ENCODE peak calls at places on chromosomes 12 and 14, in nine cellular contexts. R is HepG2, M is heart left ventricle, Y is HCT116, V is H1, B is suprapubic skin, F is lower leg skin, W is spleen, H is K562. K is an unnamed sample.

GRCh38 chr12:131264625-131265024 is 310.9 kb downstream of the ADGRD1 start:
- DNase-seq in W (peak), H (no peak), V (no peak), M (no peak), Y (no peak), B (no peak), R (no peak), F (no peak), K (no peak)

GRCh38 chr14:63508033-63508432 is 35.1 kb downstream of the PPP2R5E start:
- DNase-seq in Y (no peak), B (no peak), F (no peak), M (no peak), R (peak), W (no peak), H (no peak), V (no peak), K (no peak)

GRCh38 chr12:119446459-119446858 is 111.9 kb downstream of the CCDC60 start:
- DNase-seq in M (no peak), B (no peak), V (no peak), R (no peak), W (no peak), F (no peak), H (no peak), Y (no peak), K (no peak)

GRCh38 chr12:100578923-100579322 is 5.4 kb downstream of the GAS2L3 start:
- DNase-seq in M (no peak), F (no peak), W (no peak), V (no peak), Y (no peak), R (peak), H (no peak), B (no peak), K (no peak)

GRCh38 chr14:76715102-76715926 is 46.0 kb upstream of the VASH1 start:
- DNase-seq in W (no peak), F (peak), M (peak), R (no peak), Y (no peak), B (no peak), V (peak), H (peak), K (peak)

GRCh38 chr12:68291396-68292036 is 38.1 kb upstream of the IL22 start:
- DNase-seq in M (no peak), F (peak), B (no peak), W (no peak), Y (no peak), H (no peak), V (no peak), R (no peak), K (no peak)

GRCh38 chr14:29144598-29144997 is 378.0 kb downstream of the FOXG1 start:
- DNase-seq in V (no peak), Y (no peak), W (no peak), F (no peak), B (no peak), M (no peak), R (no peak), H (no peak), K (no peak)

GRCh38 chr14:64725360-64725815 is 21.2 kb downstream of the PLEKHG3 start:
- DNase-seq in R (no peak), H (no peak), M (no peak), W (peak), B (no peak), Y (no peak), V (no peak), F (no peak), K (peak)

GRCh38 chr12:122460061-122460460 is 37.6 kb upstream of the CLIP1 start:
- DNase-seq in B (peak), F (no peak), M (no peak), V (no peak), H (no peak), Y (no peak), R (no peak), W (no peak), K (no peak)

GRCh38 chr14:105490572-105491365 is at the start of gene TEDC1:
- DNase-seq in V (peak), R (peak), Y (peak), F (peak), M (peak), H (peak), B (peak), W (peak), K (peak)

GRCh38 chr14:63426838-63427237 is 108.1 kb upstream of the GPHB5 start:
- DNase-seq in R (no peak), M (no peak), Y (no peak), H (no peak), B (no peak), W (no peak), F (no peak), V (no peak), K (no peak)

GRCh38 chr14:88871429-88871828 is 47.0 kb downstream of the TTC8 start:
- DNase-seq in H (no peak), F (no peak), R (no peak), Y (no peak), B (no peak), M (no peak), V (no peak), W (no peak), K (no peak)

GRCh38 chr14:95197498-95198010 is 40.2 kb upstream of the DICER1 start:
- DNase-seq in Y (no peak), R (no peak), H (no peak), W (no peak), B (no peak), M (no peak), V (no peak), F (no peak), K (no peak)

GRCh38 chr14:63707216-63707615 is 20.6 kb downstream of the SGPP1 start:
- DNase-seq in Y (no peak), R (no peak), H (no peak), V (no peak), F (no peak), M (no peak), W (no peak), B (no peak), K (no peak)

GRCh38 chr12:69896653-69897381 is 71.8 kb downstream of the MYRFL start:
- DNase-seq in H (no peak), R (no peak), V (peak), Y (no peak), W (no peak), F (no peak), B (no peak), M (no peak), K (no peak)

GRCh38 chr12:68259318-68259940 is 6.0 kb upstream of the IL22 start:
- DNase-seq in F (no peak), B (no peak), Y (no peak), V (no peak), R (no peak), W (no peak), M (no peak), H (no peak), K (no peak)

GRCh38 chr14:31505411-31505810 is 17.6 kb upstream of the GPR33 start:
- DNase-seq in R (no peak), V (no peak), F (no peak), W (no peak), M (no peak), Y (no peak), B (no peak), H (no peak), K (no peak)

GRCh38 chr12:32586390-32586789 is 92.7 kb upstream of the DNM1L start:
- DNase-seq in M (no peak), B (no peak), W (no peak), R (no peak), H (no peak), F (no peak), Y (no peak), V (no peak), K (no peak)

GRCh38 chr14:77318006-77318553 is 2.6 kb downstream of the POMT2 start:
- DNase-seq in H (no peak), F (no peak), W (no peak), Y (no peak), B (no peak), V (no peak), M (no peak), R (peak), K (no peak)

GRCh38 chr12:128794661-128795529 is 28.9 kb downstream of the SLC15A4 start:
- DNase-seq in V (no peak), M (peak), R (no peak), B (no peak), Y (no peak), F (no peak), W (peak), H (no peak), K (no peak)

GRCh38 chr14:81341405-81342180 is 58.5 kb downstream of the STON2 start:
- DNase-seq in M (no peak), V (no peak), Y (no peak), B (no peak), F (no peak), H (no peak), W (no peak), R (no peak), K (no peak)

DNA sequence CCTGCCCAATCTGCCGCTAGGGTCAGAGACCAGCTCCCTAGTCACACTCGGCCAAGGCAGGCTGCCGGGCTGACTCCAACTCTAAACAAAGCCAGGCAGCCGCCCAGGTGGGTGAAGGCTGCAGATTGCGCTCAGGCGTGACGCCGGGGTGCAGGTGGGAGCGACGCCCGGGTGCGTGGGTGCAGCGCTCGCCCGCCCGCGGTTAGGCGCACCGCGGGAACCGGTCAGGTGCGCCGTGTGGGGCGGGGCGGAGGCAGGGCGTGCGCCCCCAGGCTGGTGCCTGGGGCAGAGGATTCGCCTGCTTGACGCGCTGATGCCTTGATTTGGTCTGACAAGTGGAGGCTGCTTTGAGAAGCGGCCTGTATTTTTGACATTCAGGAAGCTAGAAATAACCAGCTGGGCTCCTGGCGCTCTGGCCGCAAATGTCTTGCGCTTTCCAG is 126.7 kb upstream of the HIF1A start:
- DNase-seq in F (no peak), Y (no peak), B (no peak), R (no peak), H (no peak), M (no peak), V (peak), W (peak), K (no peak)
- TF ChIP-seq POLR2A in F (no peak), Y (no peak), B (no peak), R (no peak), H (no peak), M (no peak), V (no peak), W (no peak), K (no peak)

GRCh38 chr12:108516511-108517275 is 1.6 kb downstream of the FICD start:
- DNase-seq in R (no peak), V (no peak), H (peak), M (no peak), Y (no peak), B (no peak), F (no peak), W (no peak), K (peak)

GRCh38 chr12:108514973-108515814 is at the start of gene FICD:
- DNase-seq in V (peak), M (peak), W (peak), B (peak), Y (peak), R (peak), H (peak), F (peak), K (peak)

GRCh38 chr12:108511633-108512540 is 3.2 kb upstream of the FICD start:
- DNase-seq in W (peak), M (peak), B (peak), F (peak), R (peak), H (peak), V (peak), Y (peak), K (peak)

GRCh38 chr12:108515916-108516315 is 839 bp downstream of the FICD start:
- DNase-seq in F (no peak), Y (no peak), R (peak), B (no peak), V (no peak), H (no peak), M (no peak), W (peak), K (peak)

GRCh38 chr12:108514468-108514972 is 557 bp upstream of the FICD start:
- DNase-seq in M (no peak), H (no peak), R (no peak), W (no peak), B (no peak), Y (no peak), V (no peak), F (no peak), K (no peak)
- TF ChIP-seq POLR2A in M (no peak), H (no peak), R (no peak), W (no peak), B (no peak), Y (no peak), V (no peak), F (no peak), K (no peak)

GRCh38 chr14:68981124-68981523 is 2.0 kb upstream of the ACTN1 start:
- DNase-seq in W (no peak), F (no peak), B (no peak), R (no peak), M (no peak), H (no peak), Y (no peak), V (no peak), K (no peak)

GRCh38 chr14:68983210-68983609 is 4.1 kb upstream of the ACTN1 start:
- DNase-seq in W (no peak), M (no peak), H (no peak), B (no peak), F (no peak), R (no peak), V (no peak), Y (no peak), K (no peak)

GRCh38 chr14:68979722-68980552 is 835 bp upstream of the ACTN1 start:
- DNase-seq in M (peak), H (peak), V (peak), F (no peak), W (peak), Y (no peak), R (no peak), B (peak), K (no peak)

GRCh38 chr14:68982581-68982980 is 3.5 kb upstream of the ACTN1 start:
- DNase-seq in Y (no peak), F (no peak), V (no peak), W (no peak), H (no peak), M (no peak), B (no peak), R (no peak), K (no peak)

DNA sequence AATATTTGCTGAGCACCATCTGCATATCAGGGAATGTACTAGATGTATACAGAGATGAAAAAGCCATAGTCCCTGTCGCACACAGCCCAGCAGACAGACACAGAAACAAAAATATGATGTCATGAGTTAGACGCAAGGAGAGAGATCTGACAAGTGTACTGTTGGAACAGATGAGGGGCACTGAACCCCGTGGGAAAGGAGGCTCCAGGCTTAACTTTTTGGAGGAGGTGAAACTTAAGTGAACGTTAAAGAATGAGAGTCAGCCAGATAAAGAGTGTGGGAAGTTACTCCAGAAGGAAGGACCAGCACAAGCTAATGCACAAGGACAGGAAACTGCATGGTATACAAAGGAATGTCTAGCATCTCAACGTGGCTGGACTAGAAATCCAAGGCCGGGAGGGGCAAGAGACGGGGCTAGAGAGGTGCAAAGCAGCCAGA is 2.5 kb upstream of the ACTN1 start:
- DNase-seq in Y (no peak), R (no peak), V (no peak), F (no peak), W (peak), B (no peak), M (no peak), H (no peak), K (no peak)
- TF ChIP-seq POLR2A in Y (no peak), R (no peak), V (no peak), F (no peak), W (no peak), B (no peak), M (no peak), H (no peak), K (no peak)

GRCh38 chr12:10697872-10698271 is 24.0 kb upstream of the STYK1 start:
- DNase-seq in Y (no peak), M (no peak), B (no peak), H (no peak), V (no peak), F (no peak), R (no peak), W (no peak), K (no peak)
- TF ChIP-seq POLR2A in Y (no peak), M (no peak), B (no peak), H (no peak), V (no peak), F (no peak), R (no peak), W (no peak), K (no peak)

DNA sequence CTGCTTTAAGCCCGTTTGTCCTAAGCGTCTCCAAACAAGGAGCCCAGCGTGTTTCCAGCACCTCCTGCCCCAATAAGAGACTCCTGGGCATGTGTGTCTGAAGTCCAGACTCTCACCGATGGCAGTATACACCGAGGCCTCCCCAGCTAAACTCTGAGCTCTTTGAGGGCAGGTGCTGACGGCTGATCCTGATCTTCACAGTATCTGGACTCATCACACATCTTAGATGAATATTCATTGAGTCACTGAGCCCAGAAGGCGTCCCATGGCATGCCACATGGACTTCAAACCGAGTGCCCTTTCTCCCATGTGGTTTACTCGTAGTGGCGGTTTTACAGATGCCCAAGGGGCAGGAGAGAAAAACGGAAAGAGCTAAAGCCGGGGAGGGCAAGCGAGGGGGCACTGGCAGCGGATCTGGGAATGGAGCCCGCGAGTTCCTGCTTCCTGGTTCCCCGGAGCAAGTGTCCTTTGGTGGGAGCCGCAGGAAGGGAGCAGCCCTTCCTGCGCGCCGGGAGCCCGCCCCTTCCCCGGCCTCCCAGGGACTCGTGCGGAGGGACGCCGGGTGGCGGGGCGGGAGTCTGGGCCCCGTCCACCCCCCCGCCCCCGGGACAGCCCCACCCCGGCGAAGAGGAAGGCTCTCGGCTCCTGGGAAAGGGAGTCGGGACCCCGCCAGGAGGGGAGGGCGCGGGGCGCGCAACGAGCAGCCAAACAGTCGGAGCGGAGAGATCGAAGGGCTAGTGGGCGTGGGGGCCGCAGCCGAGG is 584 bp upstream of the TEAD4 start:
- DNase-seq in H (peak), Y (peak), W (peak), M (peak), F (no peak), V (peak), R (peak), B (peak), K (no peak)
- TF ChIP-seq POLR2A in H (peak), Y (no peak), W (no peak), M (peak), F (no peak), V (no peak), R (peak), B (no peak), K (no peak)

K was measured in erythroblast.